ENCODE peak calls at places on chromosomes 11 and 22, in four cellular contexts. X is WTC11, E is HepG2, N is GM12878. Z is an unnamed sample.

GRCh38 chr22:40665312-40665711 is 14.0 kb upstream of the MCHR1 start:
- DNase-seq in X (no peak), E (no peak), N (no peak), Z (no peak)

GRCh38 chr11:67732045-67732787 is 57.8 kb upstream of the ALDH3B2 start:
- DNase-seq in X (peak), E (no peak), N (no peak), Z (peak)

GRCh38 chr11:17978553-17979287 is 34.1 kb downstream of the SERGEF start:
- DNase-seq in X (peak), E (peak), N (no peak), Z (peak)

GRCh38 chr11:34625576-34625975 is 4.7 kb downstream of the EHF start:
- DNase-seq in X (no peak), E (no peak), N (no peak), Z (no peak)

GRCh38 chr11:62688481-62688880 is 849 bp downstream of the LRRN4CL start:
- DNase-seq in X (no peak), E (no peak), N (no peak), Z (no peak)

GRCh38 chr11:31956310-31956709 is 134.6 kb upstream of the RCN1 start:
- DNase-seq in X (no peak), E (no peak), N (no peak), Z (no peak)

GRCh38 chr22:46110215-46110614 is 40.1 kb upstream of the PPARA start:
- DNase-seq in X (peak), E (no peak), N (no peak), Z (peak)

GRCh38 chr22:30312053-30312452 is 14.7 kb downstream of the TBC1D10A start:
- DNase-seq in X (no peak), E (no peak), N (no peak), Z (no peak)

GRCh38 chr11:18696638-18697225 is 1.8 kb upstream of the TMEM86A start:
- DNase-seq in X (no peak), E (no peak), N (no peak), Z (no peak)

DNA sequence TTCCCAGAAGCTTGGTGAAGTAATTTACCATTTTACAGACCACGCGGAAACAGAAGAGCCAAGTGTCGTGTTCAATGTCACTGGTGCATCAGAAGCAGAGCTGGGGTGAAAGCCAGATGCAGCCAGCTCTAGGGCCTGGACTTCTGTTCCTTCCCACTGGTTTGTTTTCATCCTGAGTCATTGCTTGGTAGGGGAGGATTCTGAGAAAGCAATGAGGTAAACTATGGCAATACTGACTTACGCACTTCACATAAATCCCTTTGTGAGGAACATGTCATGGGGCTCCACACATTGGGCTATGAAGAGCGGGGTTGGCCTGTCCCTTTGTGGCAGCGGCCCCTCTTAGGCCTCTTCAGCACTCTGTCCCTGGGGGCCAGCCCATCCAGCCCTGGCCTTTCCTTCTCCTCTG is 52.4 kb upstream of the RBFOX2 start:
- DNase-seq in X (no peak), E (no peak), N (no peak), Z (no peak)
- TF ChIP-seq TCF7 in X (no peak), E (no peak), N (no peak), Z (no peak)

DNA sequence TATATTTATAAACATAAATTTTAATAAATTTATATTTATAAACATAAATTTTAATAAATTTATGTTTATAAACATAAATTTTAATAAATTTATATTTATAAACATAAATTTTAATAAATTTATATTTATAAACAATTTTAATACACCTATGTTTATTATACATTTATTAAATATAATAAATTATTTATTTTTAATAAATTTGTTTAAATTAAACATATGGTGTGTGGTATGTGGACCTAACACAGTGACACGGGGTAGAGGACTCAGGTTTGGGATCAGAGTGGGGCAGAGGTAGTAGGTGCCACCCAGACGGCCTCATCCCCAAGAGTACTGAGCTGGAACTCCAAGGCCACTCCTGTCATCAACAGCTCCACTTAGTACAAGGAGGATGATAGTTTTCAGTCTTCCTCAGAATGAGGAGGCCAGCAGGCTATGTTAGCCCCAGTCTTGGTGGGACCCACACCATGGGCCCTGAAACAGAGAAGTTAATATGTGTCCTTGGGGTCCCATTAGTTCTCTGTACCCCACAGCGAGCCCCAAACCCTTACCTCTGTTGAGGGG is 46.7 kb upstream of the BID start:
- DNase-seq in X (no peak), E (no peak), N (no peak), Z (peak)
- TF ChIP-seq TCF7 in X (no peak), E (no peak), N (no peak), Z (no peak)

GRCh38 chr22:49999063-49999900 is 13.3 kb downstream of the IL17REL start:
- DNase-seq in X (peak), E (no peak), N (no peak), Z (peak)
- TF ChIP-seq TCF7 in X (no peak), E (no peak), N (no peak), Z (no peak)

GRCh38 chr11:64661146-64661545 is 61.9 kb downstream of the NRXN2 start:
- DNase-seq in X (no peak), E (no peak), N (no peak), Z (no peak)
- TF ChIP-seq TCF7 in X (no peak), E (no peak), N (no peak), Z (no peak)

GRCh38 chr11:19832166-19832750 is 119.6 kb downstream of the NAV2 start:
- DNase-seq in X (no peak), E (no peak), N (no peak), Z (no peak)
- TF ChIP-seq TCF7 in X (no peak), E (no peak), N (no peak), Z (no peak)

DNA sequence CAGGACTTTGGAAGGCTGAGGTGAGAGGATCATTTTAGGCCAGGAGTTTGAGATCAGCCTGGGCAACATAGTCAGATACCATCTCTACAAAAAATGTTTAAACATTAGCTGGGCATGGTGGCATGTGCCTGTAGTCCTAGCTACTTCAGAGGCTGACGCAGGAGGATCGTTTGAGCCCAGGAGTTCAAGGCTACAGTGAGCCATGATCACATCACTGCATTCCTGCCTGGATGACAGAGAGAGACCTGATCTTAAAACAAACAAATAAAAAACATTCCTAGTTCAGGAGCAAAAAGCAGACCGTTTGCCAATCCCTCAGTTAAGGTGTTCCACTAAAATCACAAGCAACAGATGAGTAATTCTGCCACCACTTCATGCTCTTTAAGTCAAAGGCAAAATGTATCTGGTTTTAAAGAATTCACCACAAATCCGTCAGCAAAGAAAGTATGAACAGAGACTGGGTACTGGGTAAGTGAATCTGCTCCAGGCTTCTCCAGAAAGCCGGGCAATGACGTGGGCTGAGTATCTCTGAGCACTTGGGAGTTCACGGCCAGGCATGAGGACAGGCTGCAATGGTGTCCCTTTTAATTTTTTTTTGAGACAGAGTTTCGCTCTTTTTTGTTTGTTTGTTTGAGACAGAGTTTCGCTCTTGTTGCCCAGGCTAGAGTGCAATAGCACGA is 19.5 kb downstream of the CLTCL1 start:
- DNase-seq in X (no peak), E (peak), N (no peak), Z (no peak)
- TF ChIP-seq TCF7 in X (no peak), E (no peak), N (no peak), Z (no peak)